ENCODE peak calls at places on chromosomes 3 and 15, in eight cellular contexts. One of them, this sample, is unnamed.

GRCh38 chr3:178194547-178194946 is 341.7 kb upstream of the KCNMB2 start:
- DNase-seq in GM12878: no peak
- DNase-seq in A549: no peak
- DNase-seq in GM23338: no peak
- DNase-seq in HL-60: no peak
- DNase-seq in HCT116: no peak
- DNase-seq in Panc1: no peak
- DNase-seq in HepG2: no peak
- DNase-seq in this sample: no peak

GRCh38 chr15:52290329-52290728 is 5.3 kb downstream of the MYO5C start:
- DNase-seq in GM12878: peak; percentile 30
- DNase-seq in A549: no peak
- DNase-seq in GM23338: no peak
- DNase-seq in HL-60: no peak
- DNase-seq in HCT116: no peak
- DNase-seq in Panc1: no peak
- DNase-seq in HepG2: no peak
- DNase-seq in this sample: no peak

GRCh38 chr3:47056705-47057104 is 77.2 kb downstream of the NBEAL2 start:
- DNase-seq in GM12878: no peak
- DNase-seq in A549: no peak
- DNase-seq in GM23338: no peak
- DNase-seq in HL-60: no peak
- DNase-seq in HCT116: no peak
- DNase-seq in Panc1: no peak
- DNase-seq in HepG2: no peak
- DNase-seq in this sample: no peak

GRCh38 chr15:31327674-31328424 is 1.2 kb downstream of the KLF13 start:
- DNase-seq in GM12878: no peak
- DNase-seq in A549: peak; percentile 40
- DNase-seq in GM23338: peak; percentile 60
- DNase-seq in HL-60: peak; percentile 52
- DNase-seq in HCT116: no peak
- DNase-seq in Panc1: no peak
- DNase-seq in HepG2: peak; percentile 21
- DNase-seq in this sample: peak; percentile 81

GRCh38 chr15:35867371-35867770 is 321.4 kb upstream of the DPH6 start:
- DNase-seq in GM12878: no peak
- DNase-seq in A549: no peak
- DNase-seq in GM23338: no peak
- DNase-seq in HL-60: no peak
- DNase-seq in HCT116: no peak
- DNase-seq in Panc1: no peak
- DNase-seq in HepG2: no peak
- DNase-seq in this sample: no peak

GRCh38 chr15:72339777-72340177 is 19.8 kb upstream of the CELF6 start:
- DNase-seq in GM12878: no peak
- DNase-seq in A549: peak; percentile 89
- DNase-seq in GM23338: no peak
- DNase-seq in HL-60: peak; percentile 43
- DNase-seq in HCT116: no peak
- DNase-seq in Panc1: no peak
- DNase-seq in HepG2: peak; percentile 47
- DNase-seq in this sample: peak; percentile 62

GRCh38 chr15:72801590-72802345 is 18.2 kb upstream of the ADPGK start:
- DNase-seq in GM12878: no peak
- DNase-seq in A549: no peak
- DNase-seq in GM23338: no peak
- DNase-seq in HL-60: no peak
- DNase-seq in HCT116: no peak
- DNase-seq in Panc1: no peak
- DNase-seq in HepG2: no peak
- DNase-seq in this sample: no peak

GRCh38 chr3:140440446-140440845 is 237.4 kb upstream of the TRIM42 start:
- DNase-seq in GM12878: no peak
- DNase-seq in A549: no peak
- DNase-seq in GM23338: no peak
- DNase-seq in HL-60: no peak
- DNase-seq in HCT116: no peak
- DNase-seq in Panc1: no peak
- DNase-seq in HepG2: no peak
- DNase-seq in this sample: no peak

GRCh38 chr3:184186184-184186901 is at the start of gene ABCF3:
- DNase-seq in GM12878: no peak
- DNase-seq in A549: no peak
- DNase-seq in GM23338: no peak
- DNase-seq in HL-60: no peak
- DNase-seq in HCT116: no peak
- DNase-seq in Panc1: no peak
- DNase-seq in HepG2: no peak
- DNase-seq in this sample: peak; percentile 45

GRCh38 chr15:101504373-101504772 is 14.9 kb upstream of the PCSK6 start:
- DNase-seq in GM12878: no peak
- DNase-seq in A549: no peak
- DNase-seq in GM23338: no peak
- DNase-seq in HL-60: no peak
- DNase-seq in HCT116: no peak
- DNase-seq in Panc1: no peak
- DNase-seq in HepG2: no peak
- DNase-seq in this sample: no peak

GRCh38 chr15:83890584-83890983 is 236.7 kb downstream of the ADAMTSL3 start:
- DNase-seq in GM12878: no peak
- DNase-seq in A549: no peak
- DNase-seq in GM23338: no peak
- DNase-seq in HL-60: no peak
- DNase-seq in HCT116: no peak
- DNase-seq in Panc1: no peak
- DNase-seq in HepG2: no peak
- DNase-seq in this sample: no peak

GRCh38 chr15:50166216-50166615 is 15.8 kb upstream of the SLC27A2 start:
- DNase-seq in GM12878: no peak
- DNase-seq in A549: peak; percentile 71
- DNase-seq in GM23338: no peak
- DNase-seq in HL-60: no peak
- DNase-seq in HCT116: no peak
- DNase-seq in Panc1: no peak
- DNase-seq in HepG2: no peak
- DNase-seq in this sample: no peak

GRCh38 chr3:182609575-182610156 is 183.6 kb upstream of the ATP11B start:
- DNase-seq in GM12878: no peak
- DNase-seq in A549: no peak
- DNase-seq in GM23338: no peak
- DNase-seq in HL-60: no peak
- DNase-seq in HCT116: peak; percentile 60
- DNase-seq in Panc1: no peak
- DNase-seq in HepG2: no peak
- DNase-seq in this sample: no peak

GRCh38 chr3:176469694-176470205 is 727.5 kb downstream of the TBL1XR1 start:
- DNase-seq in GM12878: no peak
- DNase-seq in A549: peak; percentile 32
- DNase-seq in GM23338: peak; percentile 25
- DNase-seq in HL-60: no peak
- DNase-seq in HCT116: peak; percentile 29
- DNase-seq in Panc1: no peak
- DNase-seq in HepG2: peak; percentile 0
- DNase-seq in this sample: no peak

GRCh38 chr15:28896944-28897343 is 11.2 kb downstream of the APBA2 start:
- DNase-seq in GM12878: no peak
- DNase-seq in A549: peak; percentile 59
- DNase-seq in GM23338: no peak
- DNase-seq in HL-60: no peak
- DNase-seq in HCT116: no peak
- DNase-seq in Panc1: no peak
- DNase-seq in HepG2: peak; percentile 10
- DNase-seq in this sample: no peak

GRCh38 chr15:83380026-83380425 is 67.1 kb upstream of the SH3GL3 start:
- DNase-seq in GM12878: no peak
- DNase-seq in A549: peak; percentile 30
- DNase-seq in GM23338: no peak
- DNase-seq in HL-60: no peak
- DNase-seq in HCT116: peak; percentile 50
- DNase-seq in Panc1: no peak
- DNase-seq in HepG2: no peak
- DNase-seq in this sample: no peak

GRCh38 chr3:141093971-141094401 is 42.8 kb downstream of the SPSB4 start:
- DNase-seq in GM12878: no peak
- DNase-seq in A549: no peak
- DNase-seq in GM23338: no peak
- DNase-seq in HL-60: no peak
- DNase-seq in HCT116: no peak
- DNase-seq in Panc1: no peak
- DNase-seq in HepG2: no peak
- DNase-seq in this sample: peak; percentile 71

GRCh38 chr3:72272356-72272755 is 487.4 kb upstream of the PROK2 start:
- DNase-seq in GM12878: no peak
- DNase-seq in A549: no peak
- DNase-seq in GM23338: no peak
- DNase-seq in HL-60: no peak
- DNase-seq in HCT116: no peak
- DNase-seq in Panc1: no peak
- DNase-seq in HepG2: no peak
- DNase-seq in this sample: no peak

GRCh38 chr3:72271215-72271614 is 486.3 kb upstream of the PROK2 start:
- DNase-seq in GM12878: no peak
- DNase-seq in A549: no peak
- DNase-seq in GM23338: no peak
- DNase-seq in HL-60: no peak
- DNase-seq in HCT116: no peak
- DNase-seq in Panc1: no peak
- DNase-seq in HepG2: no peak
- DNase-seq in this sample: no peak

GRCh38 chr3:72270730-72271129 is 485.8 kb upstream of the PROK2 start:
- DNase-seq in GM12878: no peak
- DNase-seq in A549: no peak
- DNase-seq in GM23338: no peak
- DNase-seq in HL-60: no peak
- DNase-seq in HCT116: no peak
- DNase-seq in Panc1: no peak
- DNase-seq in HepG2: no peak
- DNase-seq in this sample: no peak

GRCh38 chr3:72271923-72272322 is 487.0 kb upstream of the PROK2 start:
- DNase-seq in GM12878: no peak
- DNase-seq in A549: no peak
- DNase-seq in GM23338: no peak
- DNase-seq in HL-60: no peak
- DNase-seq in HCT116: no peak
- DNase-seq in Panc1: no peak
- DNase-seq in HepG2: no peak
- DNase-seq in this sample: no peak

GRCh38 chr3:72270072-72270611 is 485.2 kb upstream of the PROK2 start:
- DNase-seq in GM12878: no peak
- DNase-seq in A549: peak; percentile 67
- DNase-seq in GM23338: no peak
- DNase-seq in HL-60: peak; percentile 92
- DNase-seq in HCT116: peak; percentile 23
- DNase-seq in Panc1: peak; percentile 24
- DNase-seq in HepG2: peak; percentile 87
- DNase-seq in this sample: no peak
- TF ChIP-seq REST in GM12878: no peak
- TF ChIP-seq REST in A549: no peak
- TF ChIP-seq REST in GM23338: no peak
- TF ChIP-seq REST in HL-60: no peak
- TF ChIP-seq REST in HCT116: no peak
- TF ChIP-seq REST in Panc1: no peak
- TF ChIP-seq REST in HepG2: no peak
- TF ChIP-seq REST in this sample: no peak

GRCh38 chr3:16248556-16248955 is 16.2 kb downstream of the DPH3 start:
- DNase-seq in GM12878: no peak
- DNase-seq in A549: no peak
- DNase-seq in GM23338: no peak
- DNase-seq in HL-60: no peak
- DNase-seq in HCT116: no peak
- DNase-seq in Panc1: no peak
- DNase-seq in HepG2: no peak
- DNase-seq in this sample: no peak

GRCh38 chr3:16243706-16244490 is 20.8 kb downstream of the DPH3 start:
- DNase-seq in GM12878: no peak
- DNase-seq in A549: no peak
- DNase-seq in GM23338: no peak
- DNase-seq in HL-60: no peak
- DNase-seq in HCT116: no peak
- DNase-seq in Panc1: no peak
- DNase-seq in HepG2: no peak
- DNase-seq in this sample: no peak

GRCh38 chr3:16249336-16249735 is 15.4 kb downstream of the DPH3 start:
- DNase-seq in GM12878: no peak
- DNase-seq in A549: peak; percentile 70
- DNase-seq in GM23338: peak; percentile 86
- DNase-seq in HL-60: peak; percentile 19
- DNase-seq in HCT116: peak; percentile 43
- DNase-seq in Panc1: no peak
- DNase-seq in HepG2: no peak
- DNase-seq in this sample: peak; percentile 37

GRCh38 chr3:16245613-16246012 is 19.1 kb downstream of the DPH3 start:
- DNase-seq in GM12878: no peak
- DNase-seq in A549: no peak
- DNase-seq in GM23338: no peak
- DNase-seq in HL-60: no peak
- DNase-seq in HCT116: no peak
- DNase-seq in Panc1: no peak
- DNase-seq in HepG2: no peak
- DNase-seq in this sample: no peak

GRCh38 chr3:16247282-16248058 is 17.3 kb downstream of the DPH3 start:
- DNase-seq in GM12878: peak; percentile 43
- DNase-seq in A549: peak; percentile 81
- DNase-seq in GM23338: peak; percentile 93
- DNase-seq in HL-60: peak; percentile 86
- DNase-seq in HCT116: peak; percentile 66
- DNase-seq in Panc1: peak; percentile 61
- DNase-seq in HepG2: peak; percentile 77
- DNase-seq in this sample: peak; percentile 76
- TF ChIP-seq REST in GM12878: no peak
- TF ChIP-seq REST in A549: no peak
- TF ChIP-seq REST in GM23338: no peak
- TF ChIP-seq REST in HL-60: no peak
- TF ChIP-seq REST in HCT116: no peak
- TF ChIP-seq REST in Panc1: no peak
- TF ChIP-seq REST in HepG2: no peak
- TF ChIP-seq REST in this sample: no peak

GRCh38 chr3:37338500-37338899 is 164.1 kb upstream of the LRRFIP2 start:
- DNase-seq in GM12878: no peak
- DNase-seq in A549: no peak
- DNase-seq in GM23338: no peak
- DNase-seq in HL-60: peak; percentile 40
- DNase-seq in HCT116: no peak
- DNase-seq in Panc1: no peak
- DNase-seq in HepG2: no peak
- DNase-seq in this sample: no peak
- TF ChIP-seq REST in GM12878: no peak
- TF ChIP-seq REST in A549: no peak
- TF ChIP-seq REST in GM23338: no peak
- TF ChIP-seq REST in HL-60: no peak
- TF ChIP-seq REST in HCT116: no peak
- TF ChIP-seq REST in Panc1: no peak
- TF ChIP-seq REST in HepG2: no peak
- TF ChIP-seq REST in this sample: no peak

DNA sequence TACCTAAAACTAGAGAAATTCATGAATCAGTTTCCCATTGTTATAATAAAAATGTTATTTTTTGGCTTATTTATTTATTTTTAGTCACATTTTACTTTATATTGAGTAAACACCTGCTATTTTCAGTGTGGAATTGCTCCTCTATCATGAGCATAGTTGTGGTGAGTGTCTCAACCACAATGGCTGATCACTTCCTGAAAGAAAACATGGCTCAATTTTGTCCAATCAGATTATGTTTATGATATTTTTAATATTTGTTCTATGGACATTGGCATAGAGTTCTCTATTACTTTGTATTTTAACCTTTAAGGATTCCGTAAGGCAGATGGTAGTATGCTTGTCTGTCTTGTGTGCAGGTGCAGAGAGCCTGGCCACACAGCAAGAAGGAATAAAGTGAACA is 16.2 kb upstream of the GRM7 start:
- DNase-seq in GM12878: no peak
- DNase-seq in A549: no peak
- DNase-seq in GM23338: no peak
- DNase-seq in HL-60: no peak
- DNase-seq in HCT116: no peak
- DNase-seq in Panc1: no peak
- DNase-seq in HepG2: no peak
- DNase-seq in this sample: no peak
- TF ChIP-seq REST in GM12878: no peak
- TF ChIP-seq REST in A549: no peak
- TF ChIP-seq REST in GM23338: no peak
- TF ChIP-seq REST in HL-60: no peak
- TF ChIP-seq REST in HCT116: no peak
- TF ChIP-seq REST in Panc1: no peak
- TF ChIP-seq REST in HepG2: no peak
- TF ChIP-seq REST in this sample: no peak

This sample was measured in SK-N-SH.